ENCODE peak calls at places on chromosome 6, in five cellular contexts. K is endothelial cell; M is AG04450; O is activated naive CD8-positive, alpha-beta T cell treated with anti-CD3 and anti-CD28 coated beads, Interleukin-2, amount 10 ng/mL, durations not matched to agents 7 days and 5 days; Y is cardiac muscle cell. J is an unnamed sample.

GRCh38 chr6:129212081-129212480 is 329.1 kb downstream of the LAMA2 start:
- DNase-seq in K (no peak), M (no peak), O (no peak), Y (peak; percentile 6), J (no peak)

GRCh38 chr6:80608881-80609280 is 502.4 kb downstream of the BCKDHB start:
- DNase-seq in K (no peak), M (no peak), O (no peak), Y (peak; percentile 18), J (no peak)

GRCh38 chr6:150327117-150327774 is 41.6 kb upstream of the IYD start:
- DNase-seq in K (no peak), M (no peak), O (no peak), Y (no peak), J (no peak)

GRCh38 chr6:52310932-52311331 is 26.4 kb upstream of the MCM3 start:
- DNase-seq in K (no peak), M (no peak), O (no peak), Y (no peak), J (peak; percentile 36)

GRCh38 chr6:27825025-27825823 is 87.0 kb downstream of the OR2B2 start:
- DNase-seq in K (no peak), M (no peak), O (no peak), Y (no peak), J (no peak)

GRCh38 chr6:25250878-25251277 is 28.3 kb upstream of the CARMIL1 start:
- DNase-seq in K (no peak), M (no peak), O (no peak), Y (no peak), J (no peak)

GRCh38 chr6:116370328-116370716 is 425 bp upstream of the DSE start:
- DNase-seq in K (no peak), M (no peak), O (no peak), Y (no peak), J (no peak)

GRCh38 chr6:94636780-94637385 is 940.5 kb upstream of the MANEA start:
- DNase-seq in K (peak; percentile 15), M (no peak), O (no peak), Y (no peak), J (no peak)

GRCh38 chr6:139972116-139972515 is 597.7 kb upstream of the CITED2 start:
- DNase-seq in K (no peak), M (no peak), O (no peak), Y (no peak), J (no peak)

GRCh38 chr6:160027076-160027475 is 58.2 kb downstream of the IGF2R start:
- DNase-seq in K (no peak), M (no peak), O (no peak), Y (no peak), J (no peak)

GRCh38 chr6:29864037-29864795 is 36.6 kb downstream of the HLA-G start:
- DNase-seq in K (no peak), M (no peak), O (no peak), Y (no peak), J (no peak)

GRCh38 chr6:6841571-6841970 is 253.1 kb downstream of the LY86 start:
- DNase-seq in K (no peak), M (no peak), O (no peak), Y (no peak), J (no peak)

GRCh38 chr6:155195903-155196302 is 67.9 kb upstream of the CLDN20 start:
- DNase-seq in K (no peak), M (no peak), O (no peak), Y (no peak), J (no peak)

GRCh38 chr6:45472383-45472782 is 94.6 kb upstream of the SUPT3H start:
- DNase-seq in K (no peak), M (no peak), O (no peak), Y (peak; percentile 81), J (no peak)

GRCh38 chr6:130675072-130675471 is 152.1 kb upstream of the SMLR1 start:
- DNase-seq in K (no peak), M (peak; percentile 20), O (no peak), Y (peak; percentile 82), J (no peak)

GRCh38 chr6:52522151-52522626 is 54.7 kb downstream of the TRAM2 start:
- DNase-seq in K (no peak), M (no peak), O (no peak), Y (peak; percentile 80), J (no peak)

GRCh38 chr6:4774296-4774695 is 1.9 kb upstream of the CDYL start:
- DNase-seq in K (no peak), M (no peak), O (no peak), Y (no peak), J (no peak)

GRCh38 chr6:63533026-63533425 is 39.3 kb upstream of the LOC128125822 start:
- DNase-seq in K (no peak), M (no peak), O (no peak), Y (no peak), J (no peak)